ENCODE peak calls at places on chromosomes 2 and 18, in ten cellular contexts. One of them, this sample, is unnamed.

GRCh38 chr2:165469417-165469816 is at the start of gene CSRNP3:
- DNase-seq in T-helper 17 cell: no peak
- DNase-seq in activated CD4-positive, CD25-positive, alpha-beta regulatory T cell: no peak
- DNase-seq in T-cell: no peak
- DNase-seq in stimulated activated CD8-positive, alpha-beta memory T cell treated with anti-CD3 and anti-CD28 coated beads, Interleukin-2, amount 100 ng/mL, for 48 hours: no peak
- DNase-seq in activated CD4-positive, alpha-beta T cell treated with anti-CD3 and anti-CD28 coated beads, Interleukin-2, amount 10 ng/mL, durations not matched to agents 7 days and 5 days: no peak
- DNase-seq in Kasumi-1: no peak
- DNase-seq in NCI-H2029: peak; percentile 87
- DNase-seq in endodermal cell: peak; percentile 88
- DNase-seq in non-pigmented ciliary epithelial cell: peak; percentile 70
- DNase-seq in this sample: peak; percentile 91

GRCh38 chr2:29166237-29166630 is 51.0 kb downstream of the CLIP4 start:
- DNase-seq in T-helper 17 cell: no peak
- DNase-seq in activated CD4-positive, CD25-positive, alpha-beta regulatory T cell: no peak
- DNase-seq in T-cell: no peak
- DNase-seq in stimulated activated CD8-positive, alpha-beta memory T cell treated with anti-CD3 and anti-CD28 coated beads, Interleukin-2, amount 100 ng/mL, for 48 hours: no peak
- DNase-seq in activated CD4-positive, alpha-beta T cell treated with anti-CD3 and anti-CD28 coated beads, Interleukin-2, amount 10 ng/mL, durations not matched to agents 7 days and 5 days: no peak
- DNase-seq in Kasumi-1: no peak
- DNase-seq in NCI-H2029: no peak
- DNase-seq in endodermal cell: no peak
- DNase-seq in non-pigmented ciliary epithelial cell: no peak
- DNase-seq in this sample: no peak

GRCh38 chr2:147826615-147827375 is 18.0 kb upstream of the ACVR2A start:
- DNase-seq in T-helper 17 cell: no peak
- DNase-seq in activated CD4-positive, CD25-positive, alpha-beta regulatory T cell: no peak
- DNase-seq in T-cell: no peak
- DNase-seq in stimulated activated CD8-positive, alpha-beta memory T cell treated with anti-CD3 and anti-CD28 coated beads, Interleukin-2, amount 100 ng/mL, for 48 hours: no peak
- DNase-seq in activated CD4-positive, alpha-beta T cell treated with anti-CD3 and anti-CD28 coated beads, Interleukin-2, amount 10 ng/mL, durations not matched to agents 7 days and 5 days: no peak
- DNase-seq in Kasumi-1: no peak
- DNase-seq in NCI-H2029: no peak
- DNase-seq in endodermal cell: no peak
- DNase-seq in non-pigmented ciliary epithelial cell: no peak
- DNase-seq in this sample: no peak

GRCh38 chr2:58769494-58770239 is 528.5 kb upstream of the FANCL start:
- DNase-seq in T-helper 17 cell: no peak
- DNase-seq in activated CD4-positive, CD25-positive, alpha-beta regulatory T cell: no peak
- DNase-seq in T-cell: no peak
- DNase-seq in stimulated activated CD8-positive, alpha-beta memory T cell treated with anti-CD3 and anti-CD28 coated beads, Interleukin-2, amount 100 ng/mL, for 48 hours: no peak
- DNase-seq in activated CD4-positive, alpha-beta T cell treated with anti-CD3 and anti-CD28 coated beads, Interleukin-2, amount 10 ng/mL, durations not matched to agents 7 days and 5 days: no peak
- DNase-seq in Kasumi-1: no peak
- DNase-seq in NCI-H2029: no peak
- DNase-seq in endodermal cell: no peak
- DNase-seq in non-pigmented ciliary epithelial cell: no peak
- DNase-seq in this sample: peak; percentile 68

GRCh38 chr18:39770399-39770798 is 2184.6 kb upstream of the PIK3C3 start:
- DNase-seq in T-helper 17 cell: no peak
- DNase-seq in activated CD4-positive, CD25-positive, alpha-beta regulatory T cell: no peak
- DNase-seq in T-cell: no peak
- DNase-seq in stimulated activated CD8-positive, alpha-beta memory T cell treated with anti-CD3 and anti-CD28 coated beads, Interleukin-2, amount 100 ng/mL, for 48 hours: no peak
- DNase-seq in activated CD4-positive, alpha-beta T cell treated with anti-CD3 and anti-CD28 coated beads, Interleukin-2, amount 10 ng/mL, durations not matched to agents 7 days and 5 days: no peak
- DNase-seq in Kasumi-1: no peak
- DNase-seq in NCI-H2029: no peak
- DNase-seq in endodermal cell: no peak
- DNase-seq in non-pigmented ciliary epithelial cell: no peak
- DNase-seq in this sample: peak; percentile 83

GRCh38 chr2:12597555-12597954 is 119.2 kb upstream of the TRIB2 start:
- DNase-seq in T-helper 17 cell: no peak
- DNase-seq in activated CD4-positive, CD25-positive, alpha-beta regulatory T cell: no peak
- DNase-seq in T-cell: no peak
- DNase-seq in stimulated activated CD8-positive, alpha-beta memory T cell treated with anti-CD3 and anti-CD28 coated beads, Interleukin-2, amount 100 ng/mL, for 48 hours: no peak
- DNase-seq in activated CD4-positive, alpha-beta T cell treated with anti-CD3 and anti-CD28 coated beads, Interleukin-2, amount 10 ng/mL, durations not matched to agents 7 days and 5 days: no peak
- DNase-seq in Kasumi-1: no peak
- DNase-seq in NCI-H2029: no peak
- DNase-seq in endodermal cell: no peak
- DNase-seq in non-pigmented ciliary epithelial cell: no peak
- DNase-seq in this sample: no peak

GRCh38 chr18:38256366-38256765 is 690.8 kb upstream of the CELF4 start:
- DNase-seq in T-helper 17 cell: no peak
- DNase-seq in activated CD4-positive, CD25-positive, alpha-beta regulatory T cell: no peak
- DNase-seq in T-cell: no peak
- DNase-seq in stimulated activated CD8-positive, alpha-beta memory T cell treated with anti-CD3 and anti-CD28 coated beads, Interleukin-2, amount 100 ng/mL, for 48 hours: no peak
- DNase-seq in activated CD4-positive, alpha-beta T cell treated with anti-CD3 and anti-CD28 coated beads, Interleukin-2, amount 10 ng/mL, durations not matched to agents 7 days and 5 days: no peak
- DNase-seq in Kasumi-1: no peak
- DNase-seq in NCI-H2029: no peak
- DNase-seq in endodermal cell: no peak
- DNase-seq in non-pigmented ciliary epithelial cell: no peak
- DNase-seq in this sample: no peak

GRCh38 chr2:196696423-196697073 is 57.0 kb downstream of the CCDC150 start:
- DNase-seq in T-helper 17 cell: no peak
- DNase-seq in activated CD4-positive, CD25-positive, alpha-beta regulatory T cell: no peak
- DNase-seq in T-cell: no peak
- DNase-seq in stimulated activated CD8-positive, alpha-beta memory T cell treated with anti-CD3 and anti-CD28 coated beads, Interleukin-2, amount 100 ng/mL, for 48 hours: no peak
- DNase-seq in activated CD4-positive, alpha-beta T cell treated with anti-CD3 and anti-CD28 coated beads, Interleukin-2, amount 10 ng/mL, durations not matched to agents 7 days and 5 days: no peak
- DNase-seq in Kasumi-1: no peak
- DNase-seq in NCI-H2029: no peak
- DNase-seq in endodermal cell: no peak
- DNase-seq in non-pigmented ciliary epithelial cell: peak; percentile 41
- DNase-seq in this sample: peak; percentile 39

GRCh38 chr2:206442854-206443734 is at the start of gene ADAM23:
- DNase-seq in T-helper 17 cell: peak; percentile 18
- DNase-seq in activated CD4-positive, CD25-positive, alpha-beta regulatory T cell: no peak
- DNase-seq in T-cell: peak; percentile 22
- DNase-seq in stimulated activated CD8-positive, alpha-beta memory T cell treated with anti-CD3 and anti-CD28 coated beads, Interleukin-2, amount 100 ng/mL, for 48 hours: peak; percentile 6
- DNase-seq in activated CD4-positive, alpha-beta T cell treated with anti-CD3 and anti-CD28 coated beads, Interleukin-2, amount 10 ng/mL, durations not matched to agents 7 days and 5 days: peak; percentile 47
- DNase-seq in Kasumi-1: no peak
- DNase-seq in NCI-H2029: no peak
- DNase-seq in endodermal cell: peak; percentile 91
- DNase-seq in non-pigmented ciliary epithelial cell: no peak
- DNase-seq in this sample: peak; percentile 55

GRCh38 chr2:221851531-221852045 is 279.5 kb upstream of the EPHA4 start:
- DNase-seq in T-helper 17 cell: no peak
- DNase-seq in activated CD4-positive, CD25-positive, alpha-beta regulatory T cell: no peak
- DNase-seq in T-cell: no peak
- DNase-seq in stimulated activated CD8-positive, alpha-beta memory T cell treated with anti-CD3 and anti-CD28 coated beads, Interleukin-2, amount 100 ng/mL, for 48 hours: no peak
- DNase-seq in activated CD4-positive, alpha-beta T cell treated with anti-CD3 and anti-CD28 coated beads, Interleukin-2, amount 10 ng/mL, durations not matched to agents 7 days and 5 days: no peak
- DNase-seq in Kasumi-1: no peak
- DNase-seq in NCI-H2029: no peak
- DNase-seq in endodermal cell: no peak
- DNase-seq in non-pigmented ciliary epithelial cell: no peak
- DNase-seq in this sample: no peak

GRCh38 chr2:74551530-74551929 is 2.2 kb downstream of the LOXL3 start:
- DNase-seq in T-helper 17 cell: no peak
- DNase-seq in activated CD4-positive, CD25-positive, alpha-beta regulatory T cell: no peak
- DNase-seq in T-cell: no peak
- DNase-seq in stimulated activated CD8-positive, alpha-beta memory T cell treated with anti-CD3 and anti-CD28 coated beads, Interleukin-2, amount 100 ng/mL, for 48 hours: no peak
- DNase-seq in activated CD4-positive, alpha-beta T cell treated with anti-CD3 and anti-CD28 coated beads, Interleukin-2, amount 10 ng/mL, durations not matched to agents 7 days and 5 days: no peak
- DNase-seq in Kasumi-1: no peak
- DNase-seq in NCI-H2029: no peak
- DNase-seq in endodermal cell: peak; percentile 8
- DNase-seq in non-pigmented ciliary epithelial cell: no peak
- DNase-seq in this sample: no peak

GRCh38 chr2:40716879-40717278 is 265.0 kb upstream of the SLC8A1 start:
- DNase-seq in T-helper 17 cell: no peak
- DNase-seq in activated CD4-positive, CD25-positive, alpha-beta regulatory T cell: no peak
- DNase-seq in T-cell: no peak
- DNase-seq in stimulated activated CD8-positive, alpha-beta memory T cell treated with anti-CD3 and anti-CD28 coated beads, Interleukin-2, amount 100 ng/mL, for 48 hours: no peak
- DNase-seq in activated CD4-positive, alpha-beta T cell treated with anti-CD3 and anti-CD28 coated beads, Interleukin-2, amount 10 ng/mL, durations not matched to agents 7 days and 5 days: no peak
- DNase-seq in Kasumi-1: no peak
- DNase-seq in NCI-H2029: no peak
- DNase-seq in endodermal cell: no peak
- DNase-seq in non-pigmented ciliary epithelial cell: peak; percentile 45
- DNase-seq in this sample: no peak

GRCh38 chr2:198376677-198377076 is 572.3 kb downstream of the PLCL1 start:
- DNase-seq in T-helper 17 cell: no peak
- DNase-seq in activated CD4-positive, CD25-positive, alpha-beta regulatory T cell: no peak
- DNase-seq in T-cell: no peak
- DNase-seq in stimulated activated CD8-positive, alpha-beta memory T cell treated with anti-CD3 and anti-CD28 coated beads, Interleukin-2, amount 100 ng/mL, for 48 hours: no peak
- DNase-seq in activated CD4-positive, alpha-beta T cell treated with anti-CD3 and anti-CD28 coated beads, Interleukin-2, amount 10 ng/mL, durations not matched to agents 7 days and 5 days: no peak
- DNase-seq in Kasumi-1: no peak
- DNase-seq in NCI-H2029: no peak
- DNase-seq in endodermal cell: no peak
- DNase-seq in non-pigmented ciliary epithelial cell: no peak
- DNase-seq in this sample: no peak

GRCh38 chr2:240309214-240309613 is 126.2 kb upstream of the GPC1 start:
- DNase-seq in T-helper 17 cell: no peak
- DNase-seq in activated CD4-positive, CD25-positive, alpha-beta regulatory T cell: no peak
- DNase-seq in T-cell: no peak
- DNase-seq in stimulated activated CD8-positive, alpha-beta memory T cell treated with anti-CD3 and anti-CD28 coated beads, Interleukin-2, amount 100 ng/mL, for 48 hours: no peak
- DNase-seq in activated CD4-positive, alpha-beta T cell treated with anti-CD3 and anti-CD28 coated beads, Interleukin-2, amount 10 ng/mL, durations not matched to agents 7 days and 5 days: no peak
- DNase-seq in Kasumi-1: no peak
- DNase-seq in NCI-H2029: no peak
- DNase-seq in endodermal cell: no peak
- DNase-seq in non-pigmented ciliary epithelial cell: no peak
- DNase-seq in this sample: no peak

GRCh38 chr18:36697905-36698304 is 130.9 kb downstream of the TPGS2 start:
- DNase-seq in T-helper 17 cell: no peak
- DNase-seq in activated CD4-positive, CD25-positive, alpha-beta regulatory T cell: no peak
- DNase-seq in T-cell: no peak
- DNase-seq in stimulated activated CD8-positive, alpha-beta memory T cell treated with anti-CD3 and anti-CD28 coated beads, Interleukin-2, amount 100 ng/mL, for 48 hours: no peak
- DNase-seq in activated CD4-positive, alpha-beta T cell treated with anti-CD3 and anti-CD28 coated beads, Interleukin-2, amount 10 ng/mL, durations not matched to agents 7 days and 5 days: no peak
- DNase-seq in Kasumi-1: no peak
- DNase-seq in NCI-H2029: no peak
- DNase-seq in endodermal cell: no peak
- DNase-seq in non-pigmented ciliary epithelial cell: peak; percentile 74
- DNase-seq in this sample: no peak

GRCh38 chr2:3405308-3405707 is 25.8 kb downstream of the TRAPPC12 start:
- DNase-seq in T-helper 17 cell: no peak
- DNase-seq in activated CD4-positive, CD25-positive, alpha-beta regulatory T cell: no peak
- DNase-seq in T-cell: no peak
- DNase-seq in stimulated activated CD8-positive, alpha-beta memory T cell treated with anti-CD3 and anti-CD28 coated beads, Interleukin-2, amount 100 ng/mL, for 48 hours: no peak
- DNase-seq in activated CD4-positive, alpha-beta T cell treated with anti-CD3 and anti-CD28 coated beads, Interleukin-2, amount 10 ng/mL, durations not matched to agents 7 days and 5 days: no peak
- DNase-seq in Kasumi-1: no peak
- DNase-seq in NCI-H2029: no peak
- DNase-seq in endodermal cell: no peak
- DNase-seq in non-pigmented ciliary epithelial cell: no peak
- DNase-seq in this sample: no peak

GRCh38 chr18:44409524-44409923 is 271.2 kb upstream of the SETBP1 start:
- DNase-seq in T-helper 17 cell: no peak
- DNase-seq in activated CD4-positive, CD25-positive, alpha-beta regulatory T cell: no peak
- DNase-seq in T-cell: no peak
- DNase-seq in stimulated activated CD8-positive, alpha-beta memory T cell treated with anti-CD3 and anti-CD28 coated beads, Interleukin-2, amount 100 ng/mL, for 48 hours: no peak
- DNase-seq in activated CD4-positive, alpha-beta T cell treated with anti-CD3 and anti-CD28 coated beads, Interleukin-2, amount 10 ng/mL, durations not matched to agents 7 days and 5 days: no peak
- DNase-seq in Kasumi-1: no peak
- DNase-seq in NCI-H2029: no peak
- DNase-seq in endodermal cell: no peak
- DNase-seq in non-pigmented ciliary epithelial cell: no peak
- DNase-seq in this sample: no peak

GRCh38 chr18:75211721-75212625 is 1.4 kb downstream of the TSHZ1 start:
- DNase-seq in T-helper 17 cell: no peak
- DNase-seq in activated CD4-positive, CD25-positive, alpha-beta regulatory T cell: no peak
- DNase-seq in T-cell: no peak
- DNase-seq in stimulated activated CD8-positive, alpha-beta memory T cell treated with anti-CD3 and anti-CD28 coated beads, Interleukin-2, amount 100 ng/mL, for 48 hours: no peak
- DNase-seq in activated CD4-positive, alpha-beta T cell treated with anti-CD3 and anti-CD28 coated beads, Interleukin-2, amount 10 ng/mL, durations not matched to agents 7 days and 5 days: peak; percentile 22
- DNase-seq in Kasumi-1: peak; percentile 61
- DNase-seq in NCI-H2029: no peak
- DNase-seq in endodermal cell: peak; percentile 86
- DNase-seq in non-pigmented ciliary epithelial cell: no peak
- DNase-seq in this sample: peak; percentile 68

GRCh38 chr2:195364015-195364965 is 292.7 kb upstream of the SLC39A10 start:
- DNase-seq in T-helper 17 cell: no peak
- DNase-seq in activated CD4-positive, CD25-positive, alpha-beta regulatory T cell: no peak
- DNase-seq in T-cell: no peak
- DNase-seq in stimulated activated CD8-positive, alpha-beta memory T cell treated with anti-CD3 and anti-CD28 coated beads, Interleukin-2, amount 100 ng/mL, for 48 hours: no peak
- DNase-seq in activated CD4-positive, alpha-beta T cell treated with anti-CD3 and anti-CD28 coated beads, Interleukin-2, amount 10 ng/mL, durations not matched to agents 7 days and 5 days: no peak
- DNase-seq in Kasumi-1: no peak
- DNase-seq in NCI-H2029: no peak
- DNase-seq in endodermal cell: no peak
- DNase-seq in non-pigmented ciliary epithelial cell: peak; percentile 61
- DNase-seq in this sample: no peak

GRCh38 chr2:213167559-213167958 is 16.1 kb upstream of the IKZF2 start:
- DNase-seq in T-helper 17 cell: no peak
- DNase-seq in activated CD4-positive, CD25-positive, alpha-beta regulatory T cell: no peak
- DNase-seq in T-cell: no peak
- DNase-seq in stimulated activated CD8-positive, alpha-beta memory T cell treated with anti-CD3 and anti-CD28 coated beads, Interleukin-2, amount 100 ng/mL, for 48 hours: no peak
- DNase-seq in activated CD4-positive, alpha-beta T cell treated with anti-CD3 and anti-CD28 coated beads, Interleukin-2, amount 10 ng/mL, durations not matched to agents 7 days and 5 days: no peak
- DNase-seq in Kasumi-1: no peak
- DNase-seq in NCI-H2029: no peak
- DNase-seq in endodermal cell: no peak
- DNase-seq in non-pigmented ciliary epithelial cell: no peak
- DNase-seq in this sample: no peak

GRCh38 chr2:53417385-53417784 is 350.2 kb upstream of the CHAC2 start:
- DNase-seq in T-helper 17 cell: no peak
- DNase-seq in activated CD4-positive, CD25-positive, alpha-beta regulatory T cell: no peak
- DNase-seq in T-cell: no peak
- DNase-seq in stimulated activated CD8-positive, alpha-beta memory T cell treated with anti-CD3 and anti-CD28 coated beads, Interleukin-2, amount 100 ng/mL, for 48 hours: no peak
- DNase-seq in activated CD4-positive, alpha-beta T cell treated with anti-CD3 and anti-CD28 coated beads, Interleukin-2, amount 10 ng/mL, durations not matched to agents 7 days and 5 days: no peak
- DNase-seq in Kasumi-1: no peak
- DNase-seq in NCI-H2029: no peak
- DNase-seq in endodermal cell: no peak
- DNase-seq in non-pigmented ciliary epithelial cell: no peak
- DNase-seq in this sample: no peak

GRCh38 chr2:112850588-112850987 is 14.0 kb upstream of the IL1B start:
- DNase-seq in T-helper 17 cell: no peak
- DNase-seq in activated CD4-positive, CD25-positive, alpha-beta regulatory T cell: no peak
- DNase-seq in T-cell: no peak
- DNase-seq in stimulated activated CD8-positive, alpha-beta memory T cell treated with anti-CD3 and anti-CD28 coated beads, Interleukin-2, amount 100 ng/mL, for 48 hours: no peak
- DNase-seq in activated CD4-positive, alpha-beta T cell treated with anti-CD3 and anti-CD28 coated beads, Interleukin-2, amount 10 ng/mL, durations not matched to agents 7 days and 5 days: no peak
- DNase-seq in Kasumi-1: no peak
- DNase-seq in NCI-H2029: no peak
- DNase-seq in endodermal cell: no peak
- DNase-seq in non-pigmented ciliary epithelial cell: no peak
- DNase-seq in this sample: no peak

GRCh38 chr2:86453838-86454237 is 12.7 kb downstream of the KDM3A start:
- DNase-seq in T-helper 17 cell: no peak
- DNase-seq in activated CD4-positive, CD25-positive, alpha-beta regulatory T cell: no peak
- DNase-seq in T-cell: no peak
- DNase-seq in stimulated activated CD8-positive, alpha-beta memory T cell treated with anti-CD3 and anti-CD28 coated beads, Interleukin-2, amount 100 ng/mL, for 48 hours: no peak
- DNase-seq in activated CD4-positive, alpha-beta T cell treated with anti-CD3 and anti-CD28 coated beads, Interleukin-2, amount 10 ng/mL, durations not matched to agents 7 days and 5 days: no peak
- DNase-seq in Kasumi-1: no peak
- DNase-seq in NCI-H2029: no peak
- DNase-seq in endodermal cell: no peak
- DNase-seq in non-pigmented ciliary epithelial cell: peak; percentile 48
- DNase-seq in this sample: no peak

GRCh38 chr18:62551972-62552513 is 29.2 kb downstream of the ZCCHC2 start:
- DNase-seq in T-helper 17 cell: no peak
- DNase-seq in activated CD4-positive, CD25-positive, alpha-beta regulatory T cell: no peak
- DNase-seq in T-cell: no peak
- DNase-seq in stimulated activated CD8-positive, alpha-beta memory T cell treated with anti-CD3 and anti-CD28 coated beads, Interleukin-2, amount 100 ng/mL, for 48 hours: no peak
- DNase-seq in activated CD4-positive, alpha-beta T cell treated with anti-CD3 and anti-CD28 coated beads, Interleukin-2, amount 10 ng/mL, durations not matched to agents 7 days and 5 days: no peak
- DNase-seq in Kasumi-1: no peak
- DNase-seq in NCI-H2029: no peak
- DNase-seq in endodermal cell: no peak
- DNase-seq in non-pigmented ciliary epithelial cell: no peak
- DNase-seq in this sample: no peak

GRCh38 chr2:138201326-138201725 is 237.1 kb downstream of the HNMT start:
- DNase-seq in T-helper 17 cell: no peak
- DNase-seq in activated CD4-positive, CD25-positive, alpha-beta regulatory T cell: no peak
- DNase-seq in T-cell: no peak
- DNase-seq in stimulated activated CD8-positive, alpha-beta memory T cell treated with anti-CD3 and anti-CD28 coated beads, Interleukin-2, amount 100 ng/mL, for 48 hours: no peak
- DNase-seq in activated CD4-positive, alpha-beta T cell treated with anti-CD3 and anti-CD28 coated beads, Interleukin-2, amount 10 ng/mL, durations not matched to agents 7 days and 5 days: no peak
- DNase-seq in Kasumi-1: no peak
- DNase-seq in NCI-H2029: no peak
- DNase-seq in endodermal cell: no peak
- DNase-seq in non-pigmented ciliary epithelial cell: no peak
- DNase-seq in this sample: no peak

GRCh38 chr18:70384181-70384790 is 95.4 kb downstream of the SOCS6 start:
- DNase-seq in T-helper 17 cell: no peak
- DNase-seq in activated CD4-positive, CD25-positive, alpha-beta regulatory T cell: no peak
- DNase-seq in T-cell: no peak
- DNase-seq in stimulated activated CD8-positive, alpha-beta memory T cell treated with anti-CD3 and anti-CD28 coated beads, Interleukin-2, amount 100 ng/mL, for 48 hours: no peak
- DNase-seq in activated CD4-positive, alpha-beta T cell treated with anti-CD3 and anti-CD28 coated beads, Interleukin-2, amount 10 ng/mL, durations not matched to agents 7 days and 5 days: no peak
- DNase-seq in Kasumi-1: no peak
- DNase-seq in NCI-H2029: no peak
- DNase-seq in endodermal cell: no peak
- DNase-seq in non-pigmented ciliary epithelial cell: peak; percentile 60
- DNase-seq in this sample: no peak

GRCh38 chr2:47095302-47096020 is 59.6 kb downstream of the STPG4 start:
- DNase-seq in T-helper 17 cell: no peak
- DNase-seq in activated CD4-positive, CD25-positive, alpha-beta regulatory T cell: no peak
- DNase-seq in T-cell: no peak
- DNase-seq in stimulated activated CD8-positive, alpha-beta memory T cell treated with anti-CD3 and anti-CD28 coated beads, Interleukin-2, amount 100 ng/mL, for 48 hours: no peak
- DNase-seq in activated CD4-positive, alpha-beta T cell treated with anti-CD3 and anti-CD28 coated beads, Interleukin-2, amount 10 ng/mL, durations not matched to agents 7 days and 5 days: no peak
- DNase-seq in Kasumi-1: no peak
- DNase-seq in NCI-H2029: no peak
- DNase-seq in endodermal cell: no peak
- DNase-seq in non-pigmented ciliary epithelial cell: no peak
- DNase-seq in this sample: no peak

GRCh38 chr2:24543252-24543651 is 52.2 kb downstream of the NCOA1 start:
- DNase-seq in T-helper 17 cell: no peak
- DNase-seq in activated CD4-positive, CD25-positive, alpha-beta regulatory T cell: no peak
- DNase-seq in T-cell: no peak
- DNase-seq in stimulated activated CD8-positive, alpha-beta memory T cell treated with anti-CD3 and anti-CD28 coated beads, Interleukin-2, amount 100 ng/mL, for 48 hours: no peak
- DNase-seq in activated CD4-positive, alpha-beta T cell treated with anti-CD3 and anti-CD28 coated beads, Interleukin-2, amount 10 ng/mL, durations not matched to agents 7 days and 5 days: no peak
- DNase-seq in Kasumi-1: peak; percentile 16
- DNase-seq in NCI-H2029: no peak
- DNase-seq in endodermal cell: peak; percentile 61
- DNase-seq in non-pigmented ciliary epithelial cell: no peak
- DNase-seq in this sample: no peak